ENCODE peak calls at places on chromosomes 7 and 10, in four cellular contexts. One of them, this sample, is unnamed.

GRCh38 chr10:119478111-119479047 is 64.1 kb downstream of the RGS10 start:
- DNase-seq in K562: no peak
- DNase-seq in GM12878: peak; percentile 46
- DNase-seq in HepG2: no peak
- DNase-seq in this sample: no peak

GRCh38 chr7:155280446-155281410 is 16.9 kb upstream of the INSIG1 start:
- DNase-seq in GM12878: no peak
- DNase-seq in HepG2: no peak
- DNase-seq in K562: no peak
- DNase-seq in this sample: no peak

GRCh38 chr10:115745943-115746342 is 527.1 kb downstream of the GFRA1 start:
- DNase-seq in HepG2: no peak
- DNase-seq in GM12878: no peak
- DNase-seq in K562: no peak
- DNase-seq in this sample: no peak

GRCh38 chr7:137696376-137696775 is 150.4 kb downstream of the DGKI start:
- DNase-seq in K562: no peak
- DNase-seq in GM12878: no peak
- DNase-seq in HepG2: no peak
- DNase-seq in this sample: no peak

GRCh38 chr7:24119852-24120251 is 164.1 kb upstream of the NPY start:
- DNase-seq in GM12878: no peak
- DNase-seq in K562: no peak
- DNase-seq in HepG2: no peak
- DNase-seq in this sample: no peak

GRCh38 chr10:22369433-22370072 is 24.3 kb downstream of the SPAG6 start:
- DNase-seq in GM12878: no peak
- DNase-seq in HepG2: no peak
- DNase-seq in K562: no peak
- DNase-seq in this sample: no peak

GRCh38 chr10:26367771-26368170 is 70.4 kb upstream of the APBB1IP start:
- DNase-seq in HepG2: peak; percentile 19
- DNase-seq in GM12878: no peak
- DNase-seq in K562: peak; percentile 26
- DNase-seq in this sample: peak; percentile 53

GRCh38 chr7:39085590-39086049 is 107.9 kb downstream of the POU6F2 start:
- DNase-seq in HepG2: no peak
- DNase-seq in K562: no peak
- DNase-seq in GM12878: no peak
- DNase-seq in this sample: peak; percentile 58

GRCh38 chr7:73680501-73680900 is 2.8 kb downstream of the DNAJC30 start:
- DNase-seq in HepG2: no peak
- DNase-seq in GM12878: no peak
- DNase-seq in K562: no peak
- DNase-seq in this sample: no peak

GRCh38 chr7:196283-196682 is 3.9 kb downstream of the FAM20C start:
- DNase-seq in GM12878: no peak
- DNase-seq in HepG2: no peak
- DNase-seq in K562: no peak
- DNase-seq in this sample: no peak

GRCh38 chr7:155277385-155277994 is 20.2 kb upstream of the INSIG1 start:
- DNase-seq in K562: no peak
- DNase-seq in GM12878: no peak
- DNase-seq in HepG2: no peak
- DNase-seq in this sample: no peak

GRCh38 chr7:137755846-137756685 is 90.7 kb downstream of the DGKI start:
- DNase-seq in GM12878: no peak
- DNase-seq in K562: no peak
- DNase-seq in HepG2: no peak
- DNase-seq in this sample: no peak

GRCh38 chr10:121027390-121027789 is 176.2 kb downstream of the WDR11 start:
- DNase-seq in GM12878: no peak
- DNase-seq in HepG2: peak; percentile 26
- DNase-seq in K562: no peak
- DNase-seq in this sample: no peak

GRCh38 chr10:373516-374309 is 238.5 kb downstream of the ZMYND11 start:
- DNase-seq in GM12878: no peak
- DNase-seq in HepG2: peak; percentile 80
- DNase-seq in K562: no peak
- DNase-seq in this sample: no peak
- TF ChIP-seq FOXK2 in GM12878: no peak
- TF ChIP-seq FOXK2 in HepG2: no peak
- TF ChIP-seq FOXK2 in K562: no peak
- TF ChIP-seq FOXK2 in this sample: no peak

DNA sequence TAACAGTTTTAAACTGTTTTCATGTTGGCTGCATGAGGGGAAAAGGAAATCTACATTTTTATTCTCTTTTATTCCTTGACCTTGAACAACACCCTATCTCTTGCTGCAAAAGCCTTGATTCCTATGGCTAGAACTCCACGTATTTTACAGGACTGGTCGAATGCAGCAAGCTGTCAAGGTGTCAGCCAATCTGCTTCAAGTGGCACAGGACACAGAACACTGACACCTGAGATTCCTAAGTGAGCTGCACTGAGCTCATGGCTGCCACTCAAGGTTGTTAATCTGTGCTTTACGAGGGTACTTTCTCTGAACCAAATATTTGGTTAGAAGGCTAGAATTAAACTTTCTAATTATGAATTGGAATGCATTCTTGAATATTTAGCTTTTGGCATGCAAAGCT is 349.7 kb upstream of the COBL start:
- DNase-seq in GM12878: no peak
- DNase-seq in K562: no peak
- DNase-seq in HepG2: no peak
- DNase-seq in this sample: no peak
- TF ChIP-seq FOXK2 in GM12878: no peak
- TF ChIP-seq FOXK2 in K562: no peak
- TF ChIP-seq FOXK2 in HepG2: no peak
- TF ChIP-seq FOXK2 in this sample: no peak

GRCh38 chr7:55052081-55052480 is 33.3 kb downstream of the EGFR start:
- DNase-seq in K562: no peak
- DNase-seq in HepG2: no peak
- DNase-seq in GM12878: no peak
- DNase-seq in this sample: no peak

GRCh38 chr7:55046582-55047347 is 27.9 kb downstream of the EGFR start:
- DNase-seq in GM12878: no peak
- DNase-seq in HepG2: no peak
- DNase-seq in K562: no peak
- DNase-seq in this sample: no peak

GRCh38 chr7:55044791-55045190 is 26.0 kb downstream of the EGFR start:
- DNase-seq in K562: no peak
- DNase-seq in GM12878: no peak
- DNase-seq in HepG2: no peak
- DNase-seq in this sample: no peak

GRCh38 chr7:55050286-55050685 is 31.5 kb downstream of the EGFR start:
- DNase-seq in GM12878: no peak
- DNase-seq in K562: no peak
- DNase-seq in HepG2: no peak
- DNase-seq in this sample: no peak

GRCh38 chr7:55048221-55048859 is 29.5 kb downstream of the EGFR start:
- DNase-seq in HepG2: peak; percentile 75
- DNase-seq in GM12878: no peak
- DNase-seq in K562: no peak
- DNase-seq in this sample: no peak
- TF ChIP-seq FOXK2 in HepG2: no peak
- TF ChIP-seq FOXK2 in GM12878: no peak
- TF ChIP-seq FOXK2 in K562: no peak
- TF ChIP-seq FOXK2 in this sample: no peak

GRCh38 chr7:13851756-13852155 is 137.7 kb downstream of the ETV1 start:
- DNase-seq in K562: no peak
- DNase-seq in HepG2: no peak
- DNase-seq in GM12878: no peak
- DNase-seq in this sample: no peak
- TF ChIP-seq FOXK2 in K562: no peak
- TF ChIP-seq FOXK2 in HepG2: no peak
- TF ChIP-seq FOXK2 in GM12878: no peak
- TF ChIP-seq FOXK2 in this sample: no peak

GRCh38 chr10:101848408-101848807 is 4.8 kb upstream of the KCNIP2 start:
- DNase-seq in K562: no peak
- DNase-seq in GM12878: no peak
- DNase-seq in HepG2: no peak
- DNase-seq in this sample: no peak
- TF ChIP-seq FOXK2 in K562: no peak
- TF ChIP-seq FOXK2 in GM12878: no peak
- TF ChIP-seq FOXK2 in HepG2: no peak
- TF ChIP-seq FOXK2 in this sample: no peak